ENCODE peak calls at places on chromosomes 13 and 19, in eight cellular contexts. F is fibroblast of pulmonary artery, K is HepG2, U is astrocyte of the spinal cord, W is foreskin fibroblast, D is left ventricle myocardium inferior, I is dorsolateral prefrontal cortex, L is colonic mucosa. M is an unnamed sample.

GRCh38 chr13:26051231-26052135 is at the start of gene SHISA2:
- DNase-seq in F (peak), W (peak), U (peak), I (peak), L (peak), K (no peak), D (peak), M (no peak)

GRCh38 chr19:1445932-1446712 is 3.8 kb upstream of the APC2 start:
- DNase-seq in W (peak), K (no peak), U (no peak), I (peak), D (no peak), F (no peak), L (no peak), M (no peak)

GRCh38 chr13:92802776-92803175 is 423.8 kb upstream of the GPC6 start:
- DNase-seq in W (peak), I (no peak), L (no peak), D (no peak), K (no peak), U (no peak), F (peak), M (no peak)

GRCh38 chr13:57286511-57287098 is 119.6 kb downstream of the PRR20E start:
- DNase-seq in D (no peak), U (no peak), I (no peak), L (no peak), F (no peak), K (no peak), W (no peak), M (no peak)

GRCh38 chr13:30698023-30698422 is 37.3 kb upstream of the ALOX5AP start:
- DNase-seq in W (peak), D (no peak), I (no peak), F (peak), U (peak), L (no peak), K (no peak), M (no peak)

GRCh38 chr13:98416408-98416807 is 160.5 kb downstream of the STK24 start:
- DNase-seq in U (no peak), D (no peak), I (no peak), W (no peak), K (no peak), F (no peak), L (peak), M (no peak)

GRCh38 chr19:32866061-32866460 is 3.5 kb downstream of the SLC7A9 start:
- DNase-seq in W (no peak), F (no peak), L (no peak), U (no peak), K (no peak), D (no peak), I (no peak), M (no peak)

GRCh38 chr19:41604831-41605230 is 22.0 kb downstream of the CEACAM4 start:
- DNase-seq in W (no peak), F (no peak), I (no peak), U (no peak), D (no peak), K (no peak), L (no peak), M (no peak)

GRCh38 chr19:24002256-24002945 is 84.6 kb upstream of the ZNF254 start:
- DNase-seq in F (no peak), I (no peak), K (no peak), U (no peak), L (no peak), D (no peak), W (no peak), M (no peak)

GRCh38 chr19:51460164-51460992 is 2.1 kb upstream of the SIGLEC8 start:
- DNase-seq in I (no peak), U (no peak), L (no peak), W (peak), K (peak), D (no peak), F (peak), M (no peak)

GRCh38 chr13:34031629-34032028 is 213.7 kb downstream of the RFC3 start:
- DNase-seq in K (peak), F (no peak), I (no peak), W (no peak), U (no peak), L (no peak), D (no peak), M (no peak)

GRCh38 chr13:91136806-91137205 is 210.7 kb upstream of the MIR17HG start:
- DNase-seq in U (no peak), K (no peak), F (no peak), W (no peak), L (no peak), D (no peak), I (no peak), M (no peak)

GRCh38 chr13:109788372-109789195 is 2.2 kb upstream of the IRS2 start:
- DNase-seq in K (no peak), D (no peak), W (no peak), L (no peak), U (no peak), I (no peak), F (no peak), M (no peak)

GRCh38 chr13:105871768-105872167 is 663.7 kb downstream of the EFNB2 start:
- DNase-seq in U (no peak), L (no peak), K (no peak), D (no peak), W (no peak), I (no peak), F (no peak), M (no peak)

GRCh38 chr13:63041640-63042414 is 1626.2 kb upstream of the PCDH20 start:
- DNase-seq in L (no peak), W (no peak), U (no peak), F (peak), D (no peak), K (no peak), I (no peak), M (no peak)

GRCh38 chr13:74132768-74133656 is 1.2 kb downstream of the KLF12 start:
- DNase-seq in U (peak), I (peak), W (peak), L (peak), K (no peak), D (peak), F (peak), M (no peak)

GRCh38 chr13:22812793-22813192 is 368.0 kb upstream of the SGCG start:
- DNase-seq in L (no peak), D (peak), U (no peak), W (no peak), K (no peak), I (no peak), F (peak), M (no peak)

GRCh38 chr13:42821437-42821836 is 40.1 kb downstream of the FAM216B start:
- DNase-seq in F (peak), L (no peak), I (no peak), D (no peak), W (peak), K (no peak), U (peak), M (no peak)

GRCh38 chr19:38316477-38317067 is 825 bp upstream of the YIF1B start:
- DNase-seq in I (no peak), W (no peak), F (no peak), K (no peak), U (no peak), L (no peak), D (no peak), M (no peak)

GRCh38 chr13:25966086-25966485 is 85.7 kb downstream of the SHISA2 start:
- DNase-seq in D (no peak), I (no peak), F (peak), U (no peak), L (no peak), W (no peak), K (no peak), M (no peak)

GRCh38 chr19:48991823-48992570 is 1.1 kb downstream of the GYS1 start:
- DNase-seq in L (peak), D (peak), U (peak), K (no peak), W (peak), F (peak), I (peak), M (no peak)

GRCh38 chr19:2977686-2978466 is 512 bp downstream of the TLE6 start:
- DNase-seq in D (no peak), K (no peak), F (no peak), W (no peak), I (no peak), U (no peak), L (peak), M (no peak)

GRCh38 chr19:32674153-32674958 is 624 bp downstream of the ANKRD27 start:
- DNase-seq in L (no peak), I (no peak), W (peak), F (no peak), D (no peak), U (no peak), K (no peak), M (no peak)

GRCh38 chr13:29532821-29533220 is 62.7 kb downstream of the SLC7A1 start:
- DNase-seq in U (no peak), K (no peak), D (no peak), L (no peak), W (no peak), I (no peak), F (no peak), M (no peak)

GRCh38 chr13:35231426-35231825 is 245.1 kb downstream of the MAB21L1 start:
- DNase-seq in W (no peak), I (no peak), U (no peak), F (no peak), L (no peak), D (no peak), K (no peak), M (no peak)

GRCh38 chr19:46602392-46603194 is 1.5 kb downstream of the CALM3 start:
- DNase-seq in F (no peak), U (no peak), K (no peak), D (no peak), L (no peak), W (peak), I (no peak), M (no peak)

GRCh38 chr19:15251010-15251748 is 18.9 kb upstream of the EPHX3 start:
- DNase-seq in W (peak), K (no peak), I (no peak), L (no peak), U (peak), F (peak), D (no peak), M (peak)

GRCh38 chr19:41699231-41699967 is 9.0 kb upstream of the CEACAM5 start:
- DNase-seq in U (no peak), D (no peak), W (no peak), L (peak), K (no peak), F (no peak), I (no peak), M (no peak)

GRCh38 chr13:44879452-44880058 is 109.7 kb downstream of the NUFIP1 start:
- DNase-seq in F (peak), D (no peak), W (peak), K (no peak), I (no peak), L (peak), U (peak), M (peak)

GRCh38 chr13:98557934-98558630 is 18.8 kb downstream of the STK24 start:
- DNase-seq in W (peak), K (no peak), I (no peak), L (no peak), U (no peak), F (no peak), D (no peak), M (peak)

GRCh38 chr19:44752816-44753618 is 4.5 kb downstream of the BCL3 start:
- DNase-seq in I (peak), K (peak), L (peak), U (peak), W (peak), F (peak), D (peak), M (peak)

GRCh38 chr19:11380653-11381534 is 3.2 kb downstream of the EPOR start:
- DNase-seq in K (peak), L (peak), D (peak), I (peak), F (peak), U (peak), W (peak), M (peak)

GRCh38 chr19:11379857-11380350 is 4.2 kb downstream of the EPOR start:
- DNase-seq in K (no peak), W (no peak), F (no peak), I (no peak), L (no peak), D (no peak), U (no peak), M (no peak)

GRCh38 chr19:11382898-11383705 is 1.0 kb downstream of the EPOR start:
- DNase-seq in F (peak), W (peak), D (peak), L (peak), I (no peak), K (peak), U (no peak), M (no peak)

GRCh38 chr19:11383706-11384048 is 437 bp downstream of the EPOR start:
- DNase-seq in W (no peak), K (no peak), F (no peak), I (no peak), L (no peak), U (no peak), D (no peak), M (no peak)

DNA sequence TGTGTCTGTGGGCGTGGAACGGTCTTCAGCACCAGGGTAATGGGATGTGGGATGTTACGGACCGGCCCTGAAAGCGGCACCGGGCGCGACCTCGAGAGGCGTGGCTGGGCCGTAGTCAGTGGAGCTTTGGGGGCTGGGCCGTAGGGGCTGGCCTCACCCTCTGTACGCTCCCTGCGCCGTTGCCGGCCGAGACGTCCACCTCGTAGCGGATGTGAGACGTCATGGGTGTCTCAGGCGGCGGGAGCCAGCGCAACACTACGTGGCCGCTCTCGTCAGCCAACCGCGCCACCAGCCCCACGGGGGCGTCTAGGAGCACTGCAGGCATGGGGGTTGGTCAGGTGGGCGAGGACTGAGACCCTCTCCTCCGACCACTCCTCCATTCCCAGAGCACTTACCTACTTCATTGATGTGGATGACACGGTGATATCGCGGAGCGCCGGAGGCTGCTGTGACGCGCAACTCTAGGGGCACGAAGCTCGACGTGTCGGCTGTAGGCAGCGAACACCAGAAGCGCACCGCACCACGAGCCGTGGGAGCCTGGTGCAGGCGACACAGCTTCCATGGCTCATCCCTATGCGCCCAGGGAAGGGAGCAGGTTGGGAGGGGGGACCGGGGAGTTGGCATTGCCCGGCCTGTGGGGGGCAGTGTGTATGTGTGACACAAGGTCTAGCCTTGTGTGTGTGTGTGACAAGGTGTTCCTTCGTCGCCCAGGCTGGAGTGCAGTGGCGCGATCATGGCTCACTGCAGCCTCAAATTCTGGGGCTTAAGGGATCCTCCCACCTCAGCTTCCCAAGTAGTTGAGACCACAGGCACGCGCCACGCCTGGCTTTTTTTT is 2.4 kb downstream of the EPOR start:
- DNase-seq in D (peak), W (peak), K (no peak), U (peak), F (peak), L (peak), I (peak), M (no peak)
- TF ChIP-seq CTCF in D (no peak), W (no peak), K (peak), U (no peak), F (no peak), L (peak), I (no peak), M (peak)

GRCh38 chr13:111893071-111893606 is 173.8 kb upstream of the SOX1 start:
- DNase-seq in L (no peak), F (no peak), D (no peak), K (no peak), U (no peak), W (no peak), I (peak), M (no peak)
- H3K4me3 ChIP-seq in L (no peak), F (no peak), D (peak), K (no peak), U (no peak), W (no peak), I (peak), M (no peak)

GRCh38 chr13:104773775-104774174 is 1707.6 kb upstream of the SLC10A2 start:
- DNase-seq in I (no peak), K (peak), L (no peak), D (no peak), U (peak), W (peak), F (peak), M (peak)
- TF ChIP-seq CTCF in I (no peak), K (peak), L (peak), D (peak), U (peak), W (peak), F (peak), M (peak)

GRCh38 chr19:19860756-19861390 is 4.8 kb upstream of the ZNF253 start:
- DNase-seq in K (no peak), I (no peak), D (no peak), W (no peak), F (no peak), U (no peak), L (no peak), M (no peak)
- H3K4me3 ChIP-seq in K (no peak), I (no peak), D (peak), W (no peak), F (no peak), U (no peak), L (no peak), M (no peak)

GRCh38 chr19:5138606-5139594 is 170.0 kb downstream of the KDM4B start:
- DNase-seq in W (peak), F (peak), L (peak), D (no peak), K (no peak), I (peak), U (peak), M (no peak)
- TF ChIP-seq CTCF in W (no peak), F (no peak), L (no peak), D (no peak), K (no peak), I (no peak), U (no peak), M (no peak)